ENCODE peak calls at places on chromosomes 3 and 15, in ten cellular contexts. L, D, A, F, O, I, S, R, B and Z are unnamed samples.

GRCh38 chr3:69791919-69792399 is 52.7 kb downstream of the MITF start:
- DNase-seq in L (peak), D (no peak), A (peak), F (peak), O (no peak), I (no peak), S (no peak), R (no peak), B (peak), Z (no peak)

GRCh38 chr3:168514252-168514651 is 418.5 kb upstream of the GOLIM4 start:
- DNase-seq in L (no peak), D (no peak), A (no peak), F (no peak), O (no peak), I (no peak), S (no peak), R (no peak), B (no peak), Z (no peak)

GRCh38 chr15:52466134-52466701 is 62.5 kb downstream of the MYO5A start:
- DNase-seq in L (no peak), D (no peak), A (no peak), F (no peak), O (no peak), I (no peak), S (no peak), R (peak), B (no peak), Z (no peak)

GRCh38 chr3:25665646-25666136 is 984 bp upstream of the TOP2B start:
- DNase-seq in L (no peak), D (no peak), A (no peak), F (no peak), O (peak), I (no peak), S (no peak), R (no peak), B (no peak), Z (no peak)

GRCh38 chr15:80615783-80616391 is 79.2 kb upstream of the ABHD17C start:
- DNase-seq in L (peak), D (peak), A (peak), F (peak), O (peak), I (no peak), S (peak), R (peak), B (peak), Z (no peak)

GRCh38 chr3:171566803-171567422 is 106.7 kb upstream of the TNIK start:
- DNase-seq in L (peak), D (no peak), A (peak), F (peak), O (peak), I (no peak), S (peak), R (no peak), B (peak), Z (peak)

GRCh38 chr15:78314181-78314581 is 14.8 kb upstream of the SKIC8 start:
- DNase-seq in L (no peak), D (no peak), A (no peak), F (no peak), O (no peak), I (no peak), S (no peak), R (no peak), B (no peak), Z (no peak)

GRCh38 chr3:143203848-143204247 is 84.3 kb downstream of the CHST2 start:
- DNase-seq in L (no peak), D (peak), A (no peak), F (no peak), O (no peak), I (no peak), S (no peak), R (no peak), B (peak), Z (peak)

GRCh38 chr3:134796313-134797079 is 1.4 kb downstream of the EPHB1 start:
- DNase-seq in L (peak), D (no peak), A (peak), F (peak), O (peak), I (peak), S (no peak), R (no peak), B (no peak), Z (no peak)

GRCh38 chr3:133038731-133039398 is 674 bp downstream of the TMEM108 start:
- DNase-seq in L (no peak), D (no peak), A (peak), F (no peak), O (peak), I (no peak), S (no peak), R (peak), B (no peak), Z (peak)

GRCh38 chr3:151347432-151347831 is 18.1 kb upstream of the P2RY13 start:
- DNase-seq in L (no peak), D (no peak), A (no peak), F (no peak), O (no peak), I (no peak), S (no peak), R (no peak), B (no peak), Z (no peak)

GRCh38 chr15:78012643-78013077 is 64.9 kb downstream of the TBC1D2B start:
- DNase-seq in L (no peak), D (no peak), A (peak), F (peak), O (no peak), I (no peak), S (no peak), R (peak), B (no peak), Z (no peak)

GRCh38 chr15:68055224-68055705 is 1.1 kb downstream of the PIAS1 start:
- DNase-seq in L (peak), D (no peak), A (peak), F (peak), O (peak), I (no peak), S (no peak), R (no peak), B (peak), Z (peak)